ENCODE peak calls at places on chromosomes 3 and 15, in four cellular contexts. One of them, this sample, is unnamed.
A peak's percentile ranks its signal among the peaks of the same experiment; 100 is the strongest.

GRCh38 chr15:28104326-28104725 is 5.2 kb upstream of the OCA2 start:
- DNase-seq in hepatocyte: no peak
- DNase-seq in body of pancreas: no peak
- DNase-seq in AG09309: no peak
- DNase-seq in this sample: no peak

GRCh38 chr3:134087046-134087974 is 57.6 kb upstream of the SLCO2A1 start:
- DNase-seq in hepatocyte: no peak
- DNase-seq in body of pancreas: no peak
- DNase-seq in AG09309: no peak
- DNase-seq in this sample: no peak

GRCh38 chr15:79595995-79596622 is 164.0 kb downstream of the MINAR1 start:
- DNase-seq in hepatocyte: peak; percentile 92
- DNase-seq in body of pancreas: peak; percentile 65
- DNase-seq in AG09309: peak; percentile 21
- DNase-seq in this sample: peak; percentile 73

GRCh38 chr15:66653852-66654251 is 48.2 kb upstream of the SMAD6 start:
- DNase-seq in hepatocyte: no peak
- DNase-seq in body of pancreas: no peak
- DNase-seq in AG09309: no peak
- DNase-seq in this sample: no peak

GRCh38 chr3:40310690-40311089 is 1.2 kb downstream of the EIF1B start:
- DNase-seq in hepatocyte: no peak
- DNase-seq in body of pancreas: no peak
- DNase-seq in AG09309: no peak
- DNase-seq in this sample: peak; percentile 57

GRCh38 chr3:194218646-194219453 is 82.9 kb downstream of the HES1 start:
- DNase-seq in hepatocyte: no peak
- DNase-seq in body of pancreas: no peak
- DNase-seq in AG09309: no peak
- DNase-seq in this sample: no peak

GRCh38 chr3:52998781-52999509 is 46.9 kb downstream of the SFMBT1 start:
- DNase-seq in hepatocyte: no peak
- DNase-seq in body of pancreas: no peak
- DNase-seq in AG09309: no peak
- DNase-seq in this sample: no peak

GRCh38 chr3:185796431-185797107 is 28.3 kb downstream of the IGF2BP2 start:
- DNase-seq in hepatocyte: peak; percentile 76
- DNase-seq in body of pancreas: peak; percentile 75
- DNase-seq in AG09309: no peak
- DNase-seq in this sample: peak; percentile 55

GRCh38 chr15:44094776-44095175 is 100.3 kb downstream of the FRMD5 start:
- DNase-seq in hepatocyte: no peak
- DNase-seq in body of pancreas: no peak
- DNase-seq in AG09309: no peak
- DNase-seq in this sample: no peak

GRCh38 chr15:42608767-42609488 is 33.5 kb downstream of the STARD9 start:
- DNase-seq in hepatocyte: no peak
- DNase-seq in body of pancreas: no peak
- DNase-seq in AG09309: no peak
- DNase-seq in this sample: no peak

GRCh38 chr3:99319450-99319849 is 318.9 kb upstream of the COL8A1 start:
- DNase-seq in hepatocyte: no peak
- DNase-seq in body of pancreas: no peak
- DNase-seq in AG09309: no peak
- DNase-seq in this sample: peak; percentile 56

GRCh38 chr3:138328341-138328740 is 1.3 kb downstream of the NME9 start:
- DNase-seq in hepatocyte: peak; percentile 24
- DNase-seq in body of pancreas: no peak
- DNase-seq in AG09309: no peak
- DNase-seq in this sample: peak; percentile 82

GRCh38 chr3:138325990-138326389 is 3.7 kb downstream of the NME9 start:
- DNase-seq in hepatocyte: no peak
- DNase-seq in body of pancreas: no peak
- DNase-seq in AG09309: no peak
- DNase-seq in this sample: no peak

GRCh38 chr3:138327831-138328230 is 1.8 kb downstream of the NME9 start:
- DNase-seq in hepatocyte: no peak
- DNase-seq in body of pancreas: no peak
- DNase-seq in AG09309: no peak
- DNase-seq in this sample: no peak

GRCh38 chr3:138326866-138327595 is 2.6 kb downstream of the NME9 start:
- DNase-seq in hepatocyte: no peak
- DNase-seq in body of pancreas: no peak
- DNase-seq in AG09309: no peak
- DNase-seq in this sample: no peak

GRCh38 chr3:138323971-138324370 is 5.7 kb downstream of the NME9 start:
- DNase-seq in hepatocyte: no peak
- DNase-seq in body of pancreas: no peak
- DNase-seq in AG09309: no peak
- DNase-seq in this sample: no peak
- TF ChIP-seq CTCF in hepatocyte: no peak
- TF ChIP-seq CTCF in body of pancreas: no peak
- TF ChIP-seq CTCF in AG09309: no peak
- TF ChIP-seq CTCF in this sample: no peak

DNA sequence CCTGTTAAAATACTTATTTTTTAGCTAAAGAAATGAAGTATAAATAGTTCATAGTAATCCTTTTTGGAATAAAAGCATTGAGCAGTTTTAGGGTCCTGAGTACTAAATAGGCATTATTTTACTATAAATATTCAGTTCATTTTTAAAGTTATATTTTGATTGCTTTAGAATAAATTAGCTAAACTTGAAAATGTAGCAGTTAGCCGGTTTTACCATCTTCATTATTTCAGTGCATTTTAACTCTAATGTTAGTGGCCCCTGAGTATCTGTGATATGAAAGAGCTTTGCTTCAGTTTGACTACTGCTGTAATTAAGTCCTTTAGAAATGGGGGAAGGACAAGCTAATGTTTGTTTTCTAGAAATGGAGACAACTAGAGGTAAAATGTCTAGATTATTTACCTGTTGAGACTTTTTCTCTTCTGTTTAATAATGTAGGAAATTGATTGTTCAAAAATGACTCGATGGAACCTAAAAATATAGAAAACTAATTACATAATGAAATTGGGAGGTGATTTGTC is 3.6 kb downstream of the SMC4 start:
- DNase-seq in hepatocyte: no peak
- DNase-seq in body of pancreas: no peak
- DNase-seq in AG09309: no peak
- DNase-seq in this sample: no peak
- H3K4me3 ChIP-seq in hepatocyte: peak overlapping the region; percentile 19
- H3K4me3 ChIP-seq in body of pancreas: no peak overlapping the region
- H3K4me3 ChIP-seq in AG09309: peak overlapping the region; percentile 62
- H3K4me3 ChIP-seq in this sample: peak overlapping the region; percentile 81

GRCh38 chr3:136276049-136276755 is 26.1 kb downstream of the PCCB start:
- DNase-seq in hepatocyte: no peak
- DNase-seq in body of pancreas: no peak
- DNase-seq in AG09309: no peak
- DNase-seq in this sample: peak; percentile 2
- TF ChIP-seq CTCF in hepatocyte: no peak
- TF ChIP-seq CTCF in body of pancreas: no peak
- TF ChIP-seq CTCF in AG09309: no peak
- TF ChIP-seq CTCF in this sample: peak; percentile 11

GRCh38 chr15:85840802-85841152 is 46.1 kb upstream of the KLHL25 start:
- DNase-seq in hepatocyte: no peak
- DNase-seq in body of pancreas: no peak
- DNase-seq in AG09309: no peak
- DNase-seq in this sample: no peak
- H3K4me3 ChIP-seq in hepatocyte: no peak overlapping the region
- H3K4me3 ChIP-seq in body of pancreas: no peak overlapping the region
- H3K4me3 ChIP-seq in AG09309: no peak overlapping the region
- H3K4me3 ChIP-seq in this sample: no peak overlapping the region

DNA sequence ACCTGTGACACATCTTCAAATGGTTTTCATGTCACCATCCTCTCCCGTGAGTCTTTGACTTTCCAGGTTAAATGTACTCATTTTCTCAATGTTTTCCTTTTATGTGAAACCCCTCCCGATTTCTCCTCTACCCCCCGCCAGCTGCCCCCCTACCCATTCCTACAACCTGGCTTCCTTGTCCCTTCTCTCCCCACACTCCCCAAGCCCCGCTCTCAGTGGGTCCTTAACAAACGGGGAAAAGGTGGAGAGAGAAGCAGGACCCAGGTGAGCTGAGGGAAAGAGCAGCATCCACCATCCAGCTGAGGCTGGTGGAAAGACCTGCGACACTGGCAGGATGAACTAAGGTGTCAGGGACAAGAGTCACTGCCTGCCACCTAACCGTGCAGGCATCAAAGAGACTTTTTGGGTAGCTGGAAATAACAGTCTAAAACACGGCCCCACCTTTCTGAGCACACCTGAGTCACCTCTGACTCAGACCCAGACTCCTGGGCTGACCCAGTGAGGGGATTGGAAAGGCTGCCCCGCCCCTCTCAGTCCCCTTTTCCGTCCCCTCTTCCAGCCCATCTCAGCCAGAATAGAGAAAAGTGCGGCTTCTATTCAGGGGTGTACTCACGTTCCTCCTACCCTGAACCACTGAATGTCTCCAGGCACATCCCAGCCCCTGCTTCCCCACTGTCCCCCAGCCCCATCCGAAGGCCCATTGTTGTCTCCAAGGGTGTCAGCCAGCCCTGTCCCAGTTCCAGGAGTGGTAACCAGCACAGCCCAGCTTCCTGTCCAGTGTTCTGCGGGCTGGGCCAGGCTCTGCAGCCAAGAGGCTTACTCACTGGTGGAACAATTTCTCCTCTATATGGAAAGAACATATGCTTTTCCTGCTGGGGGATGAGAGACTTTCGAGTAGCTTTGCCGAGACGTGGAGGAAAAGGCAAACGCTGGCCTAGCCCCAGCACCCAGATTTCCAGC is 20.4 kb downstream of the ISG20 start:
- DNase-seq in hepatocyte: no peak
- DNase-seq in body of pancreas: no peak
- DNase-seq in AG09309: peak; percentile 16
- DNase-seq in this sample: peak; percentile 60
- TF ChIP-seq CTCF in hepatocyte: no peak
- TF ChIP-seq CTCF in body of pancreas: no peak
- TF ChIP-seq CTCF in AG09309: no peak
- TF ChIP-seq CTCF in this sample: no peak

This sample was measured in AG10803.